ENCODE peak calls at places on chromosomes 11 and 22, in four cellular contexts. E, P, B and D are unnamed samples.

GRCh38 chr11:35292290-35292689 is 127.1 kb downstream of the SLC1A2 start:
- DNase-seq in E (no peak), P (no peak), B (no peak), D (no peak)

GRCh38 chr11:94700631-94701030 is 67.5 kb upstream of the AMOTL1 start:
- DNase-seq in E (no peak), P (no peak), B (no peak), D (peak; percentile 3)

GRCh38 chr11:36591433-36591832 is 2.9 kb upstream of the IFTAP start:
- DNase-seq in E (no peak), P (no peak), B (no peak), D (no peak)

GRCh38 chr11:104163100-104164027 is 583 bp downstream of the PDGFD start:
- DNase-seq in E (no peak), P (no peak), B (peak; percentile 44), D (peak; percentile 34)

GRCh38 chr22:44462246-44463015 is 35.6 kb downstream of the RTL6 start:
- DNase-seq in E (no peak), P (no peak), B (no peak), D (no peak)

GRCh38 chr22:46830841-46831240 is 68.4 kb downstream of the TBC1D22A start:
- DNase-seq in E (peak; percentile 35), P (no peak), B (peak; percentile 40), D (no peak)

GRCh38 chr11:37657645-37658044 is 1059.6 kb upstream of the RAG2 start:
- DNase-seq in E (peak; percentile 57), P (peak; percentile 16), B (peak; percentile 47), D (peak; percentile 2)

GRCh38 chr22:27493797-27494196 is 307.8 kb downstream of the MN1 start:
- DNase-seq in E (no peak), P (no peak), B (no peak), D (no peak)

GRCh38 chr22:23520875-23521441 is 59.1 kb downstream of the IGLL1 start:
- DNase-seq in E (no peak), P (no peak), B (peak; percentile 43), D (peak; percentile 38)

GRCh38 chr11:1762537-1763302 is 1.0 kb downstream of the CTSD start:
- DNase-seq in E (peak; percentile 75), P (peak; percentile 54), B (no peak), D (peak; percentile 45)

GRCh38 chr11:93330446-93330984 is at the start of gene DEUP1:
- DNase-seq in E (peak; percentile 22), P (no peak), B (peak; percentile 17), D (no peak)

GRCh38 chr11:1756024-1756561 is 5.7 kb upstream of the IFITM10 start:
- DNase-seq in E (no peak), P (no peak), B (no peak), D (no peak)

GRCh38 chr11:123509737-123510578 is 79.9 kb downstream of the GRAMD1B start:
- DNase-seq in E (peak; percentile 27), P (no peak), B (peak; percentile 90), D (peak; percentile 53)

GRCh38 chr11:29634744-29635143 is 382.1 kb downstream of the KCNA4 start:
- DNase-seq in E (no peak), P (no peak), B (no peak), D (no peak)

GRCh38 chr11:30683176-30683575 is 97.0 kb upstream of the MPPED2 start:
- DNase-seq in E (no peak), P (no peak), B (no peak), D (no peak)

GRCh38 chr11:58506935-58507334 is 970 bp downstream of the OR5B21 start:
- DNase-seq in E (no peak), P (no peak), B (no peak), D (no peak)

GRCh38 chr11:70675697-70676374 is 277.5 kb downstream of the CTTN start:
- DNase-seq in E (peak; percentile 41), P (no peak), B (no peak), D (no peak)

GRCh38 chr11:113534625-113535024 is 59.4 kb upstream of the DRD2 start:
- DNase-seq in E (no peak), P (no peak), B (no peak), D (no peak)

GRCh38 chr11:70352601-70353000 is 45.7 kb upstream of the CTTN start:
- DNase-seq in E (no peak), P (no peak), B (no peak), D (no peak)

GRCh38 chr11:61912530-61912898 is 4.9 kb downstream of the RAB3IL1 start:
- DNase-seq in E (no peak), P (peak; percentile 86), B (no peak), D (no peak)

GRCh38 chr22:25127274-25127673 is 72.4 kb upstream of the CRYBB3 start:
- DNase-seq in E (no peak), P (no peak), B (no peak), D (no peak)

GRCh38 chr11:9757809-9758675 is 94.2 kb downstream of the SWAP70 start:
- DNase-seq in E (peak; percentile 76), P (peak; percentile 94), B (peak; percentile 67), D (peak; percentile 68)

GRCh38 chr22:47154621-47155081 is 392.2 kb downstream of the TBC1D22A start:
- DNase-seq in E (peak; percentile 72), P (no peak), B (peak; percentile 83), D (peak; percentile 65)

GRCh38 chr11:17117262-17117661 is 39.8 kb upstream of the RPS13 start:
- DNase-seq in E (peak; percentile 34), P (no peak), B (no peak), D (no peak)

GRCh38 chr11:119599864-119600593 is 129.0 kb downstream of the NECTIN1 start:
- DNase-seq in E (peak; percentile 67), P (no peak), B (no peak), D (peak; percentile 8)

GRCh38 chr11:117072517-117073218 is 25.6 kb downstream of the SIK3 start:
- DNase-seq in E (peak; percentile 98), P (peak; percentile 94), B (peak; percentile 96), D (peak; percentile 96)

GRCh38 chr11:127345819-127346459 is 345.4 kb upstream of the KIRREL3 start:
- DNase-seq in E (peak; percentile 64), P (peak; percentile 44), B (peak; percentile 10), D (peak; percentile 19)

GRCh38 chr22:20439928-20440575 is 2.4 kb upstream of the SCARF2 start:
- DNase-seq in E (no peak), P (no peak), B (no peak), D (no peak)

GRCh38 chr11:108501396-108501795 is 3.2 kb upstream of the POGLUT3 start:
- DNase-seq in E (peak; percentile 62), P (no peak), B (peak; percentile 20), D (peak; percentile 20)

GRCh38 chr22:40612291-40612740 is 24.2 kb downstream of the MRTFA start:
- DNase-seq in E (no peak), P (no peak), B (peak; percentile 33), D (no peak)

DNA sequence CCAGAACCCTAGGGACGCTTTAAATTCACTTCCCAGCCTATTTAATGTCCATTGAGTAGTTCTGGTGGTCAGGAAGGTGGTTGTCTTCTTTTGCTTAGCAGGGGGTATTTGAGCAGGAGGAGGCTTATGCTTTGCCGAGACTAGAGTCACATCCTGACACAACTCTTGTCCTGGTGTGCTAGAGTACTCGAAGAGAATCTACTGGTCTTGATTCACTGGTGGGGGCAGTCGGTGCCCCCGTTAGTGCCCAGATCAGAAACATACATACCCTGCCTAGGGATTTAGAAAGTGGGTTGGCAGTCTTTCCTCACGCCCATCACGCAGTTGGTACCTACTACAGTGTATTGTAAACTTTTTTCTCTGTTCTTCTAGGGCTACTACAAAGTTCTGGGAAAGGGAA is 2.7 kb downstream of the RPL27A start:
- DNase-seq in E (no peak), P (no peak), B (no peak), D (no peak)
- H3K4me3 ChIP-seq in E (peak overlapping the region; percentile 86), P (peak overlapping the region; percentile 98), B (peak overlapping the region; percentile 99), D (peak overlapping the region; percentile 85)

GRCh38 chr11:65072631-65072966 is 11.2 kb downstream of the CDCA5 start:
- DNase-seq in E (no peak), P (no peak), B (no peak), D (no peak)

GRCh38 chr11:65078786-65079342 is 5.0 kb downstream of the CDCA5 start:
- DNase-seq in E (no peak), P (no peak), B (no peak), D (no peak)

GRCh38 chr11:65077466-65077865 is 6.4 kb downstream of the CDCA5 start:
- DNase-seq in E (peak; percentile 18), P (peak; percentile 51), B (no peak), D (peak; percentile 49)

GRCh38 chr11:65083134-65083833 is 556 bp downstream of the CDCA5 start:
- DNase-seq in E (no peak), P (no peak), B (no peak), D (no peak)

GRCh38 chr11:65078151-65078550 is 5.7 kb downstream of the CDCA5 start:
- DNase-seq in E (peak; percentile 69), P (peak; percentile 74), B (peak; percentile 9), D (peak; percentile 35)
- TF ChIP-seq CTCF in E (peak; percentile 77), P (peak; percentile 69), B (peak; percentile 58), D (peak; percentile 59)

DNA sequence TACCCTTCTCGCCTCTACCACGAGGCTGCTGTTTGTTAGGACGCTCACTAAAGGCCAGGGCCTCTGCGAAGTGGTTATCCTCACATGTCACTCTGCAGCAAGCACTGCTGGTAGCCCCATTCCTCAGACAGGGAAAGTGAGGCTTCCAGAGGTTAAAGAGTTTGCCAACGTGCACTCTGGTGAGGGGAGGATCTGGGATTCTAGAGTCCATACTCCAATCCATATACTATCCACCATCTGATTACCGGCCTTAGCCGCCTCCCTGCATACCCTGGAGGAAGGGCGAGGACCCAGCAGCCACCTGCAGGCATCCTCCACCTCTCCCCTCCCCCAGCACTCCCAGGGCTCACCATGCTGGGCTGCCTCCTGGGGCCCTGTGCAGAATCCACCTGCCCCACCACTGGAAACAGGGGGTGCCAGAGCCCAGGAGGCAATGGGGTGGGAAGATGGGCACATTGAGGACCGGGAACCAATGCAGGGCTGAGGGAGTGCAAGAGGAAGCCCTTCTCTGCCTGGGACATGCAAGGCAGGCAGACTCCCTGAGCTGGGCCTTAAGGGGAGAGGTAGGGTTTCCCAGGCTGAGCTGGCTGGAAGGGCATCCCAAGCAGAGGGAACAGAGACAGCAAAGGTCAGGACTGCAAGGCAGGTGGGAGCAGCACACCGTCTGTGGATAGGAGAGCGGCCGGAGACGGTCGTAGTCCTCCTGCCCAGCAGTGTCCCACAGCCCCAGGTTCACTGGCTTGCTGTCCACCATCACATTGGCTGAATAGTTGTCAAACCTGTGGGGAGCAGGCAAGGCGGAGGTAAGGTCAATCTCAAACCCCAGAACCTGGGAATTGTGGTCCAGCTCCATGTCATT is 11.7 kb downstream of the RAC2 start:
- DNase-seq in E (no peak), P (no peak), B (no peak), D (no peak)
- H3K4me3 ChIP-seq in E (no peak overlapping the region), P (no peak overlapping the region), B (no peak overlapping the region), D (no peak overlapping the region)

DNA sequence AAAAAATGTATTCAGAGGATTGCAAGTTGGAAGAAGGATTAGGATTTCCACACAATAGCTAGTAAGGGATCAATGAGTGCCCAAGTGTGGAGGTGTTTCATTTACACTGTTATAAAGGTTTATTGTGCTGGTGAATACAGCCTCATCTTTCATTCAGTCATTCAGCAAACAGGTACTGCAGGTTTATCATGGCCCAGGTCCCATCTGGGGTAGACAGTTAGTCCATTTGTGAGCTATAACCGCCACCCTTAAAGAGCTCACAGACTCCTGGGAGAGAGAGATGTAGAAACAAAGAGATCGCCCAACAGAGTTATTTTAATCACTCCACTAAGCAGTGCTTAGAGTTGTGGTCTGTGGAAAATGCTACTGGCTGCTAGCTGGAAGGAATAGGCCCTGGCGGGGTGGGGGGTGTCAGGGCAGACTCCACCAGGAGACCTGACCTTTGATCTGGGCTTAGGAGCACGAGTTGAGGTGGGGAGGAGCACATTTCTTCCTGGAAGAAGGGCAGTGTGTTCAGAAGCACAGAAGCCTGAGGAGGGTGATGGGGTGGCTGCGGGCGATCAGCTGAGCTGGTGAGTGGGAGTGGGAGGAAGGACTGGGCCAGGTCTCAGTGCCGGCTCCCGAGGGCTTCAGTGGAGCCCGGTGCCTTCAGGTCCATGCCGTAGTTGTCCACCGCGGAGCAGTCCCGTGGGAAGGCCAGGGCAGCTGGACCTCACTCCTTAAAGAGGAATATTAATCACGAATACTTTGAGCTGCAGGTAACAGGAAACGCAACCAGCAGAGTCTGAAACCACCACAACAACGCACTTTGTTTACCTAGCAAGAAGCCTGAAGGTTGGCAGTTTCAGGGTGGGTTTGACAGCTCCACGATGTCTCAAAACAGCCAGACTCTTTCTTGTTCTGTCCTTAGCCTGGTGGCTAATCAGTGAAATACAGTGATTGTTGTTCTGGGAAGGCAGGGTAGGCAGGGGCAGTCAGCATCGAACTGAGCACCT is 11.2 kb downstream of the TOM1 start:
- DNase-seq in E (peak; percentile 37), P (no peak), B (peak; percentile 24), D (no peak)
- TF ChIP-seq CTCF in E (no peak), P (no peak), B (no peak), D (no peak)